ENCODE peak calls at places on chromosomes 7 and 10, in eight cellular contexts. A is heart left ventricle; O is stimulated activated effector memory CD8-positive, alpha-beta T cell treated with anti-CD3 and anti-CD28 coated beads, Interleukin-12 subunit alpha, Interleukin-12 subunit beta, amount 100 ng/mL, for 72 hours; W is Panc1; D is PC-3; I is memory B cell; B is T-helper 17 cell; M is activated CD8-positive, alpha-beta T cell treated with anti-CD3 and anti-CD28 coated beads, Interleukin-2, amount 10 ng/mL, durations not matched to agents 7 days and 5 days. U is an unnamed sample.
A peak's percentile ranks its signal among the peaks of the same experiment; 100 is the strongest.

GRCh38 chr7:73966062-73966940 is 61.7 kb upstream of the ELN start:
- ATAC-seq in A (no peak), O (no peak), W (no peak), D (no peak), I (no peak), B (no peak), M (no peak), U (no peak)

GRCh38 chr10:88961266-88961665 is 8.7 kb upstream of the ACTA2 start:
- ATAC-seq in A (no peak), O (peak; percentile 31), W (no peak), D (no peak), I (no peak), B (no peak), M (no peak), U (no peak)

GRCh38 chr10:11009471-11010308 is 8.0 kb upstream of the CELF2 start:
- ATAC-seq in A (no peak), O (peak; percentile 53), W (no peak), D (no peak), I (no peak), B (peak; percentile 53), M (peak; percentile 47), U (no peak)

GRCh38 chr7:132275384-132275783 is 300.9 kb downstream of the PLXNA4 start:
- ATAC-seq in A (no peak), O (no peak), W (no peak), D (peak; percentile 49), I (no peak), B (no peak), M (no peak), U (peak; percentile 59)

GRCh38 chr7:70354409-70355169 is 756.3 kb downstream of the AUTS2 start:
- ATAC-seq in A (no peak), O (peak; percentile 92), W (no peak), D (no peak), I (no peak), B (peak; percentile 57), M (peak; percentile 47), U (no peak)

GRCh38 chr10:80709879-80710278 is 172.2 kb downstream of the SH2D4B start:
- ATAC-seq in A (no peak), O (no peak), W (no peak), D (no peak), I (no peak), B (no peak), M (no peak), U (no peak)

GRCh38 chr7:158558816-158559215 is 28.8 kb downstream of the PTPRN2 start:
- ATAC-seq in A (no peak), O (no peak), W (no peak), D (no peak), I (no peak), B (no peak), M (no peak), U (no peak)

GRCh38 chr7:117251687-117252086 is 71.2 kb downstream of the WNT2 start:
- ATAC-seq in A (no peak), O (no peak), W (no peak), D (no peak), I (no peak), B (no peak), M (no peak), U (no peak)

GRCh38 chr10:18254086-18254485 is 113.9 kb downstream of the CACNB2 start:
- ATAC-seq in A (no peak), O (no peak), W (no peak), D (no peak), I (no peak), B (no peak), M (no peak), U (peak; percentile 35)

GRCh38 chr10:73910764-73911552 is at the start of gene PLAU:
- ATAC-seq in A (peak; percentile 41), O (peak; percentile 64), W (peak; percentile 65), D (peak; percentile 27), I (peak; percentile 55), B (peak; percentile 71), M (peak; percentile 78), U (peak; percentile 50)

GRCh38 chr10:23481351-23481961 is 42.6 kb downstream of the OTUD1 start:
- ATAC-seq in A (no peak), O (no peak), W (no peak), D (no peak), I (no peak), B (no peak), M (no peak), U (no peak)

U was measured in SK-N-SH treated with all-trans-retinoic acid at 6 μM for 48 hours.